ENCODE peak calls at places on chromosome 1, in five cellular contexts. N is naive thymus-derived CD8-positive, alpha-beta T cell; X is posterior vena cava; V is CD8-positive, alpha-beta memory T cell; W is NCI-H510A treated with DMSO at 0.1 percent for 48 hours. K is an unnamed sample.

GRCh38 chr1:28602536-28603439 is 10.7 kb downstream of the RAB42 start:
- DNase-seq in X (no peak), W (peak; percentile 49), V (no peak), N (no peak), K (no peak)

GRCh38 chr1:162087574-162087973 is 18.1 kb downstream of the NOS1AP start:
- DNase-seq in V (no peak), W (no peak), N (no peak), X (no peak), K (no peak)

GRCh38 chr1:201450721-201451291 is 18.2 kb downstream of the PHLDA3 start:
- DNase-seq in X (peak; percentile 89), N (no peak), V (no peak), W (no peak), K (no peak)

GRCh38 chr1:6601865-6602668 is 602 bp downstream of the KLHL21 start:
- DNase-seq in X (peak; percentile 87), V (no peak), W (peak; percentile 53), N (peak; percentile 40), K (no peak)

GRCh38 chr1:27621067-27621920 is 13.7 kb downstream of the FGR start:
- DNase-seq in X (no peak), N (no peak), V (no peak), W (no peak), K (no peak)

GRCh38 chr1:72780212-72780611 is 497.9 kb upstream of the NEGR1 start:
- DNase-seq in N (no peak), V (no peak), W (no peak), X (no peak), K (no peak)

GRCh38 chr1:206463911-206464310 is 6.4 kb upstream of the IKBKE start:
- DNase-seq in N (no peak), V (no peak), W (no peak), X (no peak), K (no peak)

GRCh38 chr1:223716302-223716862 is 4.0 kb downstream of the CAPN2 start:
- DNase-seq in W (no peak), N (peak; percentile 63), X (no peak), V (peak; percentile 80), K (peak; percentile 42)

GRCh38 chr1:109971559-109971958 is 13.0 kb upstream of the AHCYL1 start:
- DNase-seq in V (no peak), W (no peak), N (no peak), X (no peak), K (no peak)

GRCh38 chr1:31040038-31040437 is 25.5 kb downstream of the PUM1 start:
- DNase-seq in V (no peak), N (no peak), W (peak; percentile 46), X (no peak), K (no peak)

GRCh38 chr1:162873671-162874666 is 13.0 kb upstream of the CCDC190 start:
- DNase-seq in W (peak; percentile 24), N (no peak), V (no peak), X (no peak), K (no peak)

GRCh38 chr1:54543729-54544496 is 4.1 kb upstream of the ACOT11 start:
- DNase-seq in V (no peak), X (no peak), W (no peak), N (no peak), K (no peak)

GRCh38 chr1:83999316-83999819 is 436 bp upstream of the TTLL7 start:
- DNase-seq in N (no peak), V (no peak), W (peak; percentile 98), X (peak; percentile 92), K (no peak)

GRCh38 chr1:36279110-36279788 is 26.9 kb upstream of the SH3D21 start:
- DNase-seq in V (no peak), W (no peak), N (no peak), X (no peak), K (no peak)

GRCh38 chr1:40064797-40065492 is 24.4 kb downstream of the CAP1 start:
- DNase-seq in W (no peak), X (no peak), V (no peak), N (no peak), K (no peak)